ENCODE peak calls at places on chromosomes 13 and 19, in four cellular contexts. One of them, this sample, is unnamed.

GRCh38 chr19:4423727-4424126 is 21.3 kb downstream of the CHAF1A start:
- DNase-seq in K562: no peak
- DNase-seq in GM12878: no peak
- DNase-seq in HepG2: no peak
- DNase-seq in this sample: no peak

GRCh38 chr19:38284422-38284821 is 19.6 kb upstream of the C19orf33 start:
- DNase-seq in K562: no peak
- DNase-seq in GM12878: peak; percentile 9
- DNase-seq in HepG2: no peak
- DNase-seq in this sample: no peak

GRCh38 chr13:23995283-23996073 is 98.2 kb upstream of the C1QTNF9B start:
- DNase-seq in K562: no peak
- DNase-seq in GM12878: no peak
- DNase-seq in HepG2: no peak
- DNase-seq in this sample: no peak

GRCh38 chr19:27986299-27986698 is 1226.7 kb downstream of the UQCRFS1 start:
- DNase-seq in K562: no peak
- DNase-seq in GM12878: no peak
- DNase-seq in HepG2: no peak
- DNase-seq in this sample: no peak

GRCh38 chr19:872266-872951 is 12.9 kb downstream of the CFD start:
- DNase-seq in K562: peak; percentile 76
- DNase-seq in GM12878: peak; percentile 36
- DNase-seq in HepG2: no peak
- DNase-seq in this sample: peak; percentile 61

GRCh38 chr13:50389726-50390125 is 374.5 kb downstream of the KCNRG start:
- DNase-seq in K562: no peak
- DNase-seq in GM12878: no peak
- DNase-seq in HepG2: no peak
- DNase-seq in this sample: no peak

GRCh38 chr13:59750860-59751259 is 412.9 kb downstream of the DIAPH3 start:
- DNase-seq in K562: no peak
- DNase-seq in GM12878: no peak
- DNase-seq in HepG2: no peak
- DNase-seq in this sample: no peak

GRCh38 chr19:58034476-58034790 is 608 bp downstream of the ZSCAN1 start:
- DNase-seq in K562: no peak
- DNase-seq in GM12878: no peak
- DNase-seq in HepG2: no peak
- DNase-seq in this sample: no peak

GRCh38 chr19:19602136-19602712 is 16.3 kb downstream of the PBX4 start:
- DNase-seq in K562: no peak
- DNase-seq in GM12878: no peak
- DNase-seq in HepG2: peak; percentile 40
- DNase-seq in this sample: no peak

GRCh38 chr13:92175330-92175729 is 776.9 kb downstream of the GPC5 start:
- DNase-seq in K562: no peak
- DNase-seq in GM12878: no peak
- DNase-seq in HepG2: peak; percentile 27
- DNase-seq in this sample: no peak
- TF ChIP-seq ATF3 in K562: no peak
- TF ChIP-seq ATF3 in GM12878: no peak
- TF ChIP-seq ATF3 in HepG2: no peak
- TF ChIP-seq ATF3 in this sample: no peak

GRCh38 chr13:99792079-99792921 is 179.3 kb downstream of the ZIC5 start:
- DNase-seq in K562: no peak
- DNase-seq in GM12878: no peak
- DNase-seq in HepG2: no peak
- DNase-seq in this sample: no peak
- TF ChIP-seq REST in K562: no peak
- TF ChIP-seq REST in GM12878: no peak
- TF ChIP-seq REST in HepG2: no peak
- TF ChIP-seq REST in this sample: no peak

DNA sequence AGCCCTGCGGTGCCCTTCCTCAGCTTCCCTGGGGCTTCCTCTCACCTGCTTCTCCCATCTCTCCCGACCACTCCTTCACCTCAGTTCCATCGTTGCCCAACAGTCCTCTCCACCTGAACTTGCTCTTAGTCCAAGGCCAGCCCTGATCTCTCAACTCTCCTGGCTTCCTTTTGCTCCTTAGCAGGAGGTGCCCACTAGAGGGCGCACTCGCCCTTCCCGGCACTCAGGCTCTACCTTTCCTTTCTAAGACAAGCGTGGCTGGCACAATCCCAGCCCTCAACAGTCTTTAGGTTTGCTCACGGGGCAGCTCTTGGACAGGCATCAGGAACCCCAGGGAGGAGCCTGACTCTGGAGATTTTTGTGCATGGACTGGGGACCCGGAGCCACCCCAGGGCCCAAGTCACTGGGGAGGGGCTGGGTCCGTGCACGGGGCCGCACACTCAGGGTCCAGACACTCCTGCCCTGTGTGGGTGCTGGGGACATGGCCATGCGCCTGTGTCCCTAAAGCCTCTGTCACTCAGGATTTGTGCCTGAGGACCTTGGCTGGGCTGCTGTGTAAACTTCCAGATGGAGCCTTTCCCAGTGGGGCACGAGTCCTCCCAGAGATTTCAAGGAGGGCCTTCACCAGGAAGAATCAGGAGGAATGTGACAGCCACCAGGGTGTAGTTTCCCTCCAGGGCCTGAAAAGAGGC is 12.1 kb upstream of the CEACAM8 start:
- DNase-seq in K562: peak; percentile 75
- DNase-seq in GM12878: no peak
- DNase-seq in HepG2: peak; percentile 19
- DNase-seq in this sample: peak; percentile 37
- TF ChIP-seq ATF3 in K562: no peak
- TF ChIP-seq ATF3 in GM12878: no peak
- TF ChIP-seq ATF3 in HepG2: no peak
- TF ChIP-seq ATF3 in this sample: no peak

DNA sequence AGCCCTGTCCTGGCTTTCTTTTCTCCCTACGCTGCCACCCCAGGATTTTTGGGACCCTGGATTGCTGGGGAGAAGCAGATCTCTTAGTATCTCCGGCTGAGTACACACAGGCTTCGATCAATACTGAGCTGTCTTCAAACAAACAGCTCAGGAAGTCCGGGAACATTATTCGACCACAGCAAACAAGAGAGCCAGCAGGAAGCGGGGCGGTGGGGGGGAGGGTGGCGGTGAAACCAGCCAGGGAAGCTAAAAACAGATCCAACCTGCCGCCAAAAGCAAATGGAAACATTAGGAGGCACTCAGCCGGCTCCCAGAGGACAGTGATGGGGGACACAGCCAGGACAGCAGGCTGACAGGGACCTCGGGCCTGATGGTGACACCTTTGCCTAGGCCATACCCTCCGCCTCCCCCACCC is 12.2 kb upstream of the BCAM start:
- DNase-seq in K562: no peak
- DNase-seq in GM12878: no peak
- DNase-seq in HepG2: peak; percentile 96
- DNase-seq in this sample: no peak
- TF ChIP-seq REST in K562: no peak
- TF ChIP-seq REST in GM12878: no peak
- TF ChIP-seq REST in HepG2: peak; percentile 61
- TF ChIP-seq REST in this sample: no peak

GRCh38 chr19:46975011-46975917 is 44.4 kb upstream of the NPAS1 start:
- DNase-seq in K562: no peak
- DNase-seq in GM12878: no peak
- DNase-seq in HepG2: no peak
- DNase-seq in this sample: no peak
- TF ChIP-seq ATF3 in K562: no peak
- TF ChIP-seq ATF3 in GM12878: no peak
- TF ChIP-seq ATF3 in HepG2: no peak
- TF ChIP-seq ATF3 in this sample: no peak

GRCh38 chr13:73131247-73131646 is 72.4 kb downstream of the KLF5 start:
- DNase-seq in K562: no peak
- DNase-seq in GM12878: no peak
- DNase-seq in HepG2: no peak
- DNase-seq in this sample: no peak
- TF ChIP-seq REST in K562: no peak
- TF ChIP-seq REST in GM12878: no peak
- TF ChIP-seq REST in HepG2: no peak
- TF ChIP-seq REST in this sample: no peak

DNA sequence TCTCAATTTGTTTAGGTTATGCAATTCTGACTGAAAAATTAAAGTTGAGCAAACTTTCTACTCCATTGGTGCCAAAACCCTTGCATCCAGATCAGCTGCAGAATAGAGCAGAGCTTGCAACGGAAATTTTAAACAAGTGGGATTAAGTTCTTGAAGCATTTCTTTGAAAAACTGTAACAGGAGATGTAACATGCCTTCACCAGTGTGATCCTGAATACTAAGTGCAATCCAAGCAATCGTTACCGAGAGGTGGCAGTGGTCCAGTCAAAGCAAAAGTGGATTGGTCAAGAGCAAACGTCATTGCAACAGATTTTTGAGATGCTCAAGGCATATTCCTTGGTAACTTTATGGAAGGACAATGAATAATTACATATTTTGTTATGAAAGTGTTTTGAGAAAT is 841.1 kb upstream of the SLITRK5 start:
- DNase-seq in K562: no peak
- DNase-seq in GM12878: no peak
- DNase-seq in HepG2: no peak
- DNase-seq in this sample: no peak
- TF ChIP-seq ATF3 in K562: no peak
- TF ChIP-seq ATF3 in GM12878: no peak
- TF ChIP-seq ATF3 in HepG2: no peak
- TF ChIP-seq ATF3 in this sample: no peak

GRCh38 chr13:51910508-51910907 is 48.7 kb downstream of the CCDC70 start:
- DNase-seq in K562: no peak
- DNase-seq in GM12878: no peak
- DNase-seq in HepG2: no peak
- DNase-seq in this sample: no peak

GRCh38 chr13:51902776-51903175 is 41.0 kb downstream of the CCDC70 start:
- DNase-seq in K562: no peak
- DNase-seq in GM12878: no peak
- DNase-seq in HepG2: no peak
- DNase-seq in this sample: no peak

GRCh38 chr13:51906581-51906980 is 44.8 kb downstream of the CCDC70 start:
- DNase-seq in K562: no peak
- DNase-seq in GM12878: no peak
- DNase-seq in HepG2: peak; percentile 18
- DNase-seq in this sample: no peak

GRCh38 chr13:51905787-51906186 is 44.0 kb downstream of the CCDC70 start:
- DNase-seq in K562: no peak
- DNase-seq in GM12878: no peak
- DNase-seq in HepG2: no peak
- DNase-seq in this sample: no peak

DNA sequence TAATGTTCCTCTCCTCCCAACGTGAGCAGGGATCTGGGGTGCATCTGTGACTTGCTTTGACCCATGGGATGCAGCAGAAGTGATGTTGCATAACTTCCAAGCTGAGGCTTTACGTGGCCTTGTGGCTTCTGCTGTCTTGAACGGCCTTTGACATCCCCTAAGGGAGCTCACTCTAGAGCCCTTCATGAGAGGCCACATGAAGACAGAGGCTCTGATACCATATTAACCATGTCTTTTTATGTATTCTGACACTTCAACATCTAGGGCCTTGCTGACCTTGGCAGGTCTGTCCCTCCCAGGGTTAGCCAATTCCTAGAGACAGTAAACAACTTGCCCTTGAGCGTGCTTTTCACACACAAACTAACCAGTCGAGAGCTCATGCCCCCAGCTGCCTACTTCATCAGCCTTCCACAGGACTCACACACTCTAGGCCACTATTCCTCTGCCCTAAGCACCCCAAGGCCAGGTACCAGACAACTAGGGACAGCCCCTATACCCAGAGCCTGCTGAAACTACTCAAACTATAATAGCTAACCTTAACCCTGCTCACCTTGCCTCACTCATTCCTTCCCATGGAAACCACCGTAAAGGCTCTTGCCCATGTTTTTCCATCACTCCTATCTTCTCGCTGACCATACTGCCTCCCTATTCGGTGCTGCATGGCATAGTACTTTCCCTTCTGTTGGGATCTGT is 45.4 kb downstream of the CCDC70 start:
- DNase-seq in K562: no peak
- DNase-seq in GM12878: no peak
- DNase-seq in HepG2: no peak
- DNase-seq in this sample: no peak
- TF ChIP-seq REST in K562: no peak
- TF ChIP-seq REST in GM12878: no peak
- TF ChIP-seq REST in HepG2: no peak
- TF ChIP-seq REST in this sample: no peak

GRCh38 chr13:39685652-39686051 is 30.2 kb downstream of the COG6 start:
- DNase-seq in K562: no peak
- DNase-seq in GM12878: no peak
- DNase-seq in HepG2: no peak
- DNase-seq in this sample: no peak

GRCh38 chr13:39682310-39682709 is 26.8 kb downstream of the COG6 start:
- DNase-seq in K562: no peak
- DNase-seq in GM12878: no peak
- DNase-seq in HepG2: no peak
- DNase-seq in this sample: no peak

GRCh38 chr13:39682788-39683187 is 27.3 kb downstream of the COG6 start:
- DNase-seq in K562: no peak
- DNase-seq in GM12878: peak; percentile 11
- DNase-seq in HepG2: no peak
- DNase-seq in this sample: no peak

GRCh38 chr13:39688278-39688677 is 32.8 kb downstream of the COG6 start:
- DNase-seq in K562: no peak
- DNase-seq in GM12878: no peak
- DNase-seq in HepG2: no peak
- DNase-seq in this sample: no peak

DNA sequence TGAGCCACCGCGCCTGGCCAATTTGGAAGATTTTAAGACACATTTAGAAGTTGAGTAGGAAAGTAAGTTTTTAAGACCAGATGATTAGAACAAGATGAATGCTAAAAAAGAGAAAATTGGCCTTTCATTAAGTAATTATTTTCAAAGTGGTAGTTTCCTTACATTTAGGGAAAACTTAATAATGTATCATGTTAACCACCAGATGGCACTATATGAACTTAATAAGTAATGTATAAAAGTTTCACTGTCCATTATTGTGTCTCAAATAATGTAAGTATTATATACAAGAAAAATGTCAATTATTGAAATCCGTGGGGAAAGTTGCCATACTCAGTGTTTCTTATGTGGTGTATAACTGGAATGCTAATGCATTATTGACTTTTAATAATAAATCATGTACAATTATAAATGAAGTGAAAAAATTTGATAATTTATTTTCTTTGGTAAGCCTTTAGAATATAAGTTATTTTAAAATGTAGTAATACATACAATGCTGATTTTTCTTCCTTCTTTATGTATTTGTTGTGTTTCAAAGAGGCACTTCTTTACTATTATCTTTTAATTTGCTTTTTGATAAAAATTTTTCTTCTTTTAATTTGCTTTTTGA is 29.2 kb downstream of the COG6 start:
- DNase-seq in K562: no peak
- DNase-seq in GM12878: no peak
- DNase-seq in HepG2: peak; percentile 31
- DNase-seq in this sample: peak; percentile 15
- TF ChIP-seq ATF3 in K562: no peak
- TF ChIP-seq ATF3 in GM12878: no peak
- TF ChIP-seq ATF3 in HepG2: no peak
- TF ChIP-seq ATF3 in this sample: no peak

This sample was measured in HCT116.